ENCODE peak calls at places on chromosome 4, in five cellular contexts. W, E, N, J and B are unnamed samples.

GRCh38 chr4:71241467-71242401 is 97.1 kb upstream of the SLC4A4 start:
- DNase-seq in W (no peak), E (peak), N (no peak), J (no peak), B (peak)

GRCh38 chr4:1943928-1944327 is 64.8 kb downstream of the NELFA start:
- DNase-seq in W (no peak), E (no peak), N (no peak), J (no peak), B (no peak)

GRCh38 chr4:140937866-140938265 is 181.7 kb upstream of the TBC1D9 start:
- DNase-seq in W (no peak), E (no peak), N (no peak), J (no peak), B (no peak)

GRCh38 chr4:111556141-111556781 is 589.0 kb upstream of the FAM241A start:
- DNase-seq in W (no peak), E (no peak), N (no peak), J (no peak), B (no peak)

GRCh38 chr4:101599620-101600019 is 190.9 kb upstream of the BANK1 start:
- DNase-seq in W (no peak), E (no peak), N (no peak), J (no peak), B (no peak)

GRCh38 chr4:38805530-38806145 is 1.0 kb upstream of the TLR1 start:
- DNase-seq in W (no peak), E (no peak), N (no peak), J (no peak), B (no peak)

GRCh38 chr4:165312506-165312905 is 15.0 kb upstream of the MSMO1 start:
- DNase-seq in W (no peak), E (no peak), N (no peak), J (no peak), B (no peak)

GRCh38 chr4:86942185-86942666 is 7.4 kb downstream of the AFF1 start:
- DNase-seq in W (no peak), E (no peak), N (no peak), J (no peak), B (no peak)

GRCh38 chr4:65661469-65661868 is 8.8 kb downstream of the EPHA5 start:
- DNase-seq in W (peak), E (no peak), N (no peak), J (no peak), B (no peak)

GRCh38 chr4:3331511-3332394 is 38.9 kb downstream of the RGS12 start:
- DNase-seq in W (no peak), E (no peak), N (no peak), J (no peak), B (no peak)

GRCh38 chr4:82951196-82951595 is 50.7 kb downstream of the THAP9 start:
- DNase-seq in W (no peak), E (no peak), N (no peak), J (no peak), B (no peak)

GRCh38 chr4:69092190-69092589 is 4.1 kb upstream of the UGT2B7 start:
- DNase-seq in W (no peak), E (no peak), N (no peak), J (no peak), B (no peak)

GRCh38 chr4:2595436-2595835 is 59.0 kb downstream of the FAM193A start:
- DNase-seq in W (no peak), E (no peak), N (no peak), J (no peak), B (no peak)

GRCh38 chr4:84583871-84584373 is 995 bp downstream of the CDS1 start:
- DNase-seq in W (no peak), E (peak), N (no peak), J (no peak), B (no peak)

GRCh38 chr4:5217411-5217810 is 166.1 kb downstream of the STK32B start:
- DNase-seq in W (no peak), E (no peak), N (no peak), J (no peak), B (no peak)

GRCh38 chr4:1654216-1654945 is 29.7 kb downstream of the FAM53A start:
- DNase-seq in W (no peak), E (no peak), N (no peak), J (no peak), B (no peak)

GRCh38 chr4:104989363-104989762 is 157.3 kb upstream of the TET2 start:
- DNase-seq in W (no peak), E (no peak), N (no peak), J (no peak), B (no peak)

GRCh38 chr4:20253799-20254409 is 2.2 kb downstream of the SLIT2 start:
- DNase-seq in W (peak), E (peak), N (peak), J (peak), B (no peak)

GRCh38 chr4:108484187-108484586 is 136.2 kb upstream of the RPL34 start:
- DNase-seq in W (no peak), E (no peak), N (no peak), J (no peak), B (no peak)

GRCh38 chr4:38132140-38132673 is 172.0 kb downstream of the PTTG2 start:
- DNase-seq in W (peak), E (peak), N (no peak), J (no peak), B (no peak)

GRCh38 chr4:110193822-110194761 is 4.3 kb downstream of the ELOVL6 start:
- DNase-seq in W (peak), E (peak), N (no peak), J (peak), B (peak)

GRCh38 chr4:140877781-140878180 is 121.6 kb upstream of the TBC1D9 start:
- DNase-seq in W (no peak), E (no peak), N (no peak), J (no peak), B (no peak)

GRCh38 chr4:6343950-6344408 is 74.3 kb downstream of the WFS1 start:
- DNase-seq in W (no peak), E (no peak), N (peak), J (peak), B (peak)

GRCh38 chr4:77007358-77008230 is 58.0 kb downstream of the SEPTIN11 start:
- DNase-seq in W (peak), E (no peak), N (peak), J (no peak), B (peak)

GRCh38 chr4:6199344-6199921 is 916 bp downstream of the JAKMIP1 start:
- DNase-seq in W (peak), E (peak), N (no peak), J (peak), B (no peak)

GRCh38 chr4:743463-744211 is 38.0 kb downstream of the PCGF3 start:
- DNase-seq in W (no peak), E (no peak), N (no peak), J (peak), B (no peak)

GRCh38 chr4:120749445-120750151 is 172.9 kb downstream of the PRDM5 start:
- DNase-seq in W (no peak), E (no peak), N (no peak), J (no peak), B (no peak)

GRCh38 chr4:36003051-36003450 is 241.3 kb downstream of the ARAP2 start:
- DNase-seq in W (no peak), E (no peak), N (no peak), J (no peak), B (no peak)

GRCh38 chr4:24032371-24032989 is 142.6 kb upstream of the PPARGC1A start:
- DNase-seq in W (peak), E (peak), N (no peak), J (no peak), B (peak)

GRCh38 chr4:188941524-188942109 is 802.4 kb downstream of the TRIML1 start:
- DNase-seq in W (no peak), E (no peak), N (no peak), J (no peak), B (peak)

DNA sequence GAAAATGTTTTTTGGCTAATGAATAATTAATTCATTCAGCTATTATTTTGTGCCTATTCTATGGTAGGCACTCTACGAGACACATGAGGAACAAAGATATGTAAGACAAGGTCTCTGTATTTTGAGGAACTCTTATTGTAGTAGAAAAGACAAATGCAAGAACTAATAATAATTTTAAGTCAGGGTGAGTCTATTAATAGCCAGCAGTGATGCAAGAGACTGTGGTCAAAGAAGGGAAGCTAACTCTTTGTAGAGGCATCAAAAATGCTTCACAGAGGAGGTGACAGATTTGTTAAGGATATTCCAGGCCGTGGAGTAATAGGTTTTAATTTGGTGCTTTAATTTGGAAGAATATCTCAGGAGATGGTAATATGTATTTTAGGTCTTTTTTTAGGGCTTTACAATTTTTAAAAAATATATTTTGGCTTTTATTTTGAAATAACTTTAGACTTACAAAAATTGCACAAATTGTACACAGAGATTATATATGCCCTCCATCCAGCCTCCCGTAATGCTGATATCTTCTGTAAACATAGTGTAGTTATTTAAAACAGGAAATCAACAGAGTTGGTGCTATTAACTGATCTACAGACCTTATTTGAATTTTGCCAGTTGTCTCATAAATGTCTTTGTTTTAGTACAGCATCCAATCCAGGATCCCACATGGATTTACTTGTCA is 48.1 kb downstream of the DCLK2 start:
- DNase-seq in W (no peak), E (no peak), N (no peak), J (no peak), B (no peak)
- TF ChIP-seq CTCF in W (no peak), E (no peak), N (no peak), J (no peak), B (no peak)

GRCh38 chr4:88350786-88351185 is 27.9 kb upstream of the HERC6 start:
- DNase-seq in W (no peak), E (no peak), N (no peak), J (no peak), B (no peak)
- TF ChIP-seq CTCF in W (no peak), E (no peak), N (no peak), J (no peak), B (no peak)

GRCh38 chr4:97987019-97987648 is 156.1 kb downstream of the STPG2 start:
- DNase-seq in W (peak), E (peak), N (no peak), J (no peak), B (no peak)
- TF ChIP-seq CTCF in W (peak), E (peak), N (peak), J (peak), B (peak)

GRCh38 chr4:88452941-88453340 is 4.0 kb upstream of the HERC5 start:
- DNase-seq in W (no peak), E (no peak), N (no peak), J (no peak), B (no peak)
- TF ChIP-seq CTCF in W (no peak), E (no peak), N (no peak), J (no peak), B (no peak)

DNA sequence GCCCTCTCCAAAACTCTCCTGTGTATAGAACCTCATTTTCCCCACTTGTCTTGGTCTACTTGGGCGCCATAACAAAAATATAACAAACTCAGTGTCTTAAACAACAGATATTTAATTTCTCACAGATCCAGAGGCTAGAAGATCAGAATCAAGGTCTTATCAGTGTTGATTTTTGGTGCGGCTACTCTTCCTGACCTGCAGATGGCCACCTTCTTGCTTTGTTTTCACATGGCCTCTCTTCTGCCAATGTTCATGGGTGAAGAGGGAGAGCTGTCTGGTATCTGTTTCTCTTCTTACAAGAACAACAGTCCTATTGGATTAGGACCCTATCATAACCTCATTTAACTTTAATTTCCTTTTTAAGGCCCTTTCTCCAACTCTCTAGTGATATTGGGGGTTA is 177.3 kb downstream of the PABPC4L start:
- DNase-seq in W (peak), E (peak), N (no peak), J (no peak), B (peak)
- TF ChIP-seq CTCF in W (peak), E (peak), N (no peak), J (peak), B (no peak)

GRCh38 chr4:44727471-44727870 is 1.1 kb upstream of the GNPDA2 start:
- DNase-seq in W (no peak), E (no peak), N (no peak), J (no peak), B (no peak)

GRCh38 chr4:44725166-44725565 is 1.2 kb downstream of the GNPDA2 start:
- DNase-seq in W (no peak), E (no peak), N (no peak), J (no peak), B (no peak)

GRCh38 chr4:44722001-44722400 is 4.4 kb downstream of the GNPDA2 start:
- DNase-seq in W (no peak), E (no peak), N (no peak), J (no peak), B (no peak)

DNA sequence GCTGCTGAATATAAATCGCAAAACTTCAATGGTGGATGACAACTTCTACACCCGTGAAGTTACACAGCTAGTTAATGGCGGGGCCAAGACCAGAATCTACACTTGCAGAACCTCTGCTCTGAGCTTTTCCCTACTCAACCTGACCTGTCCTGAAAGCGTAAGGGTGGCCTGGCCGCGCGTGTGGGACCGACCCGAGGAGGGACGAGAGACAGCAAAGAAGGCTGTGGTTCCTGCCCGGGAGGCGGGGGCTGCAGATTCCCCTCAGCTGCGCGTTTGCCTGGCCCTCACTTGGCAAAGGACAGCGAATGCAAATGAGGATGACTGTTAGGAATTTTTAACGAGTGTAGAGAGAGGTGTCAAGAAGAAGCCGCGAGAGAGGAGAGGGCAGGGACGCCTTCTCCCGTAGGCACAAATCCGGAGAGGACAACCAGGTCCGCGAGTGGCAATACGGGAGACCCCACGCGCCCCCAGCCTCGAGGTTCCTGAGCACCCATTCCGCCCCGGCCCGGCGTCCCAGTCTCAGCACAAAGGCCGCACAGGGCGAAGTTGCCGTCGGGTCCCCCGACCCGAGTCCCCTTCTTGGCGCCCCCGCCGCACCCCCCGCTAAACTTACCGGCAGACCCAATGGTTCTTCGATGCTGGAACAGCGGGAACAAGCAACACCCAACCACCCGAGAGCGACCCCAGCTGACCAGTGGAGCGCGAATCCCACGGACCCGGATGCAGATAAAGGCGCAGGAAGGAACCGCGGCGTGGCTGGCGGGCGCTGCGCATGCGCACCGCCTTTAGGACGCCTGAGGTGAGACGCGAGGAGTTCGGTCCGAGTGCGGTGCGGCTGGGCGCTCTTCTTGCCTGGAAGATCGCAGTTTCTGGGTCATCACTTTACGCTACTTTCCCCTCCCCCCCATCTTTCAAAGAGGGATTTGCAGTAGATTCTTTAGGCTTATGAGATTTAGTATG is at the start of gene GNPDA2:
- DNase-seq in W (peak), E (peak), N (peak), J (peak), B (peak)
- TF ChIP-seq CTCF in W (no peak), E (peak), N (peak), J (no peak), B (no peak)